ENCODE peak calls at places on chromosome 12, in nine cellular contexts. Q is NB4, U is progenitor cell of endocrine pancreas, O is IMR-90, J is stomach, Z is tibial artery, D is nephron progenitor cell, C is bronchial epithelial cell, T is GM13977. W is an unnamed sample.
A peak's percentile ranks its signal among the peaks of the same experiment; 100 is the strongest.

GRCh38 chr12:5665615-5666014 is 233.7 kb downstream of the NTF3 start:
- DNase-seq in U (no peak), T (no peak), D (no peak), O (peak; percentile 95), Q (no peak), J (no peak), Z (no peak), C (no peak), W (no peak)

GRCh38 chr12:80702889-80703605 is 4.4 kb upstream of the MYF6 start:
- DNase-seq in Q (no peak), D (no peak), U (no peak), T (no peak), C (peak; percentile 81), O (peak; percentile 77), Z (no peak), J (no peak), W (peak; percentile 89)

GRCh38 chr12:5094986-5095385 is 51.3 kb downstream of the KCNA5 start:
- DNase-seq in D (no peak), Z (no peak), C (no peak), U (no peak), J (no peak), O (no peak), T (no peak), Q (no peak), W (no peak)

GRCh38 chr12:111101003-111101402 is 180.6 kb upstream of the MYL2 start:
- DNase-seq in J (no peak), Q (no peak), T (no peak), U (no peak), D (no peak), Z (no peak), C (no peak), O (no peak), W (no peak)

GRCh38 chr12:58419905-58420304 is 478.5 kb downstream of the ATP23 start:
- DNase-seq in Q (no peak), O (peak; percentile 62), T (no peak), Z (no peak), J (no peak), D (no peak), C (peak; percentile 53), U (no peak), W (no peak)

GRCh38 chr12:29889737-29890136 is 106.0 kb upstream of the TMTC1 start:
- DNase-seq in Z (peak; percentile 60), C (peak; percentile 23), U (peak; percentile 37), O (peak; percentile 32), D (peak; percentile 55), J (peak; percentile 55), T (peak; percentile 15), Q (peak; percentile 63), W (peak; percentile 77)

GRCh38 chr12:24911284-24911791 is 37.6 kb downstream of the BCAT1 start:
- DNase-seq in D (no peak), O (peak; percentile 98), T (no peak), U (no peak), Q (peak; percentile 34), C (no peak), Z (no peak), J (no peak), W (no peak)

GRCh38 chr12:107379852-107380567 is 286.7 kb upstream of the CRY1 start:
- DNase-seq in D (no peak), Q (no peak), T (no peak), Z (no peak), C (peak; percentile 83), U (peak; percentile 27), O (peak; percentile 46), J (peak; percentile 36), W (peak; percentile 84)

GRCh38 chr12:3869860-3870259 is 3.3 kb downstream of the PARP11 start:
- DNase-seq in T (no peak), Z (no peak), O (no peak), C (no peak), J (no peak), U (no peak), D (no peak), Q (no peak), W (no peak)

GRCh38 chr12:40238221-40238902 is 13.6 kb downstream of the LRRK2 start:
- DNase-seq in D (no peak), Z (no peak), O (no peak), C (peak; percentile 55), J (no peak), U (no peak), T (no peak), Q (no peak), W (peak; percentile 54)

GRCh38 chr12:24719293-24719721 is 229.6 kb downstream of the BCAT1 start:
- DNase-seq in T (peak; percentile 24), J (no peak), Z (no peak), U (no peak), D (no peak), Q (peak; percentile 86), C (peak; percentile 87), O (peak; percentile 78), W (peak; percentile 43)

GRCh38 chr12:53497461-53497860 is 1.8 kb downstream of the MAP3K12 start:
- DNase-seq in Q (no peak), T (no peak), Z (no peak), O (no peak), D (no peak), U (no peak), J (no peak), C (no peak), W (no peak)

GRCh38 chr12:53500119-53500775 is 836 bp upstream of the TARBP2 start:
- DNase-seq in T (no peak), J (peak; percentile 50), Z (peak; percentile 92), O (peak; percentile 65), C (peak; percentile 58), D (no peak), U (no peak), Q (peak; percentile 86), W (peak; percentile 79)

GRCh38 chr12:53498235-53498630 is 1.0 kb downstream of the MAP3K12 start:
- DNase-seq in U (no peak), T (no peak), D (no peak), J (no peak), Z (no peak), C (no peak), Q (no peak), O (no peak), W (no peak)

GRCh38 chr12:53500776-53501614 is at the start of gene TARBP2:
- DNase-seq in C (peak; percentile 98), T (peak; percentile 98), D (peak; percentile 98), Q (peak; percentile 100), J (peak; percentile 99), O (peak; percentile 100), Z (peak; percentile 99), U (peak; percentile 94), W (peak; percentile 99)

GRCh38 chr12:53499261-53500118 is at the start of gene MAP3K12:
- DNase-seq in J (peak; percentile 48), C (no peak), D (peak; percentile 74), U (no peak), T (peak; percentile 62), Z (peak; percentile 80), Q (peak; percentile 66), O (peak; percentile 47), W (no peak)
- TF ChIP-seq CTCF in J (no peak), C (no peak), D (no peak), U (no peak), T (peak; percentile 26), Z (peak; percentile 5), Q (peak; percentile 1), O (no peak), W (no peak)

DNA sequence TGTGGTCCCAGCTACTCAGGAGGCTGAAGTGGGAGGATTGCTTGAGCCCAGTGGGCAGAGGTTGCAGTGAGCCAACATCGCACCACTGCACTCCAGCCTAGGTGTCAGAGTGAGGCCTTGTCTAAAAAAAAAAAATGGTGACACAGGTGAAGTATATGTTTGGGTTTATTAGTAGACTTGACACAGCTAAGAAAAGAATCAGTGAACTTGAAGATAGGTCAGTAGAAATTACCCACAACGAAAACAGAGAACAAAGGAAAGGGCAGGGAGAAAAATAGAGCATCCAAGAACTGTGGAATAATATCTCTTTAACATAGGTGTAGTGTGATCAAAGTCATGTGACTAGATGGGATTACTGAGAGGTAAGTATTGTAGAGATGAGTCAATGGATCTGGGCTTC is 23.7 kb downstream of the ATF1 start:
- DNase-seq in Q (no peak), T (no peak), C (peak; percentile 9), O (no peak), Z (no peak), D (no peak), U (no peak), J (no peak), W (no peak)
- TF ChIP-seq CTCF in Q (no peak), T (no peak), C (no peak), O (no peak), Z (no peak), D (no peak), U (no peak), J (no peak), W (no peak)

DNA sequence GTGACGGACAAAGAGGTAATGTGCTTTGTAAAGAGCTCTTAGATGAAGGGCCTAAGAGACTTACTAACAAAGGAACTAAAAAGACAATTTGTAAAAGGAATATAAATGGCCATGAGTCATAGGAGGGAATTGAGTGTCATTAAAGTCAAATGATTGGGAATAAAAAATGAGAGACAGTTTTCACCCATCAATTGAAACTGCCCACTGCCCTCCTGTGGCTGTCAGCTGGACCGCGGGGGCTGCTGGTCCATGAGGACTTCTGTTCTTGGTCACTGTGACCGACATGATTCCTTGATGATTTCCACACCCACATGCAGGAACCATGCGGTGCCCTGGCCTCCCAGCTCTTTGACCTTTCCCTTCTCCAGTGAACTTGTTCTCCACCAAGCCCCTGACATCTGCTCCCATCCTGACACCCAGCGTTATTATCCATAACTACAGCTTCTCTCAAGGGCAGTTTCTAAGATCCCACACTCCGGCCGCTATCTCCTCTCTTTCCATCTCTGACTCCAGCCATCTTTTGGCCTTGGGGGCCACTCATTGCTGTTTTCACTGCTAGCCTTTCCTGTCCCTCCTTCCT is 48.4 kb downstream of the C12orf75 start:
- DNase-seq in Z (no peak), J (no peak), O (no peak), C (no peak), D (no peak), U (no peak), T (no peak), Q (peak; percentile 25), W (peak; percentile 16)
- TF ChIP-seq CTCF in Z (peak; percentile 20), J (no peak), O (peak; percentile 35), C (peak; percentile 8), D (no peak), U (peak; percentile 40), T (peak; percentile 36), Q (peak; percentile 12), W (peak; percentile 18)

GRCh38 chr12:131117438-131118245 is 163.9 kb downstream of the ADGRD1 start:
- DNase-seq in Z (peak; percentile 19), U (no peak), D (no peak), J (no peak), T (no peak), Q (no peak), C (no peak), O (no peak), W (no peak)

GRCh38 chr12:131115766-131116165 is 162.1 kb downstream of the ADGRD1 start:
- DNase-seq in J (no peak), O (no peak), C (no peak), Q (no peak), T (no peak), Z (peak; percentile 3), U (no peak), D (no peak), W (no peak)

GRCh38 chr12:131118366-131118765 is 164.7 kb downstream of the ADGRD1 start:
- DNase-seq in C (no peak), J (no peak), O (no peak), T (no peak), U (no peak), Z (no peak), Q (no peak), D (no peak), W (no peak)

GRCh38 chr12:131114942-131115584 is 161.4 kb downstream of the ADGRD1 start:
- DNase-seq in U (no peak), Z (no peak), J (no peak), O (no peak), C (no peak), D (no peak), T (no peak), Q (no peak), W (no peak)

GRCh38 chr12:131116437-131117117 is 162.9 kb downstream of the ADGRD1 start:
- DNase-seq in Z (peak; percentile 55), D (peak; percentile 54), T (no peak), C (no peak), J (no peak), U (no peak), Q (peak; percentile 35), O (no peak), W (no peak)
- TF ChIP-seq CTCF in Z (no peak), D (peak; percentile 70), T (peak; percentile 36), C (no peak), J (no peak), U (peak; percentile 67), Q (peak; percentile 69), O (no peak), W (no peak)